ENCODE peak calls at places on chromosome 4, in seven cellular contexts. M, R, Q, N, I, G and H are unnamed samples.

GRCh38 chr4:107037188-107037587 is 1.1 kb upstream of the DKK2 start:
- DNase-seq in M (no peak), R (peak; percentile 43), Q (peak; percentile 8), N (peak; percentile 73), I (no peak), G (peak; percentile 79), H (no peak)

GRCh38 chr4:68359508-68359907 is 9.6 kb upstream of the YTHDC1 start:
- DNase-seq in M (no peak), R (no peak), Q (no peak), N (no peak), I (no peak), G (no peak), H (no peak)

GRCh38 chr4:31538877-31539276 is 818.7 kb downstream of the PCDH7 start:
- DNase-seq in M (no peak), R (no peak), Q (no peak), N (no peak), I (no peak), G (peak; percentile 25), H (no peak)

GRCh38 chr4:148057425-148058020 is 325.6 kb downstream of the ARHGAP10 start:
- DNase-seq in M (no peak), R (no peak), Q (no peak), N (no peak), I (peak; percentile 38), G (no peak), H (no peak)

GRCh38 chr4:16505726-16506125 is 279.5 kb upstream of the TAPT1 start:
- DNase-seq in M (no peak), R (no peak), Q (no peak), N (no peak), I (no peak), G (peak; percentile 82), H (no peak)

GRCh38 chr4:41878991-41879491 is 56.2 kb upstream of the TMEM33 start:
- DNase-seq in M (no peak), R (no peak), Q (no peak), N (no peak), I (no peak), G (peak; percentile 76), H (no peak)

GRCh38 chr4:16457944-16458343 is 231.7 kb upstream of the TAPT1 start:
- DNase-seq in M (no peak), R (no peak), Q (no peak), N (no peak), I (no peak), G (no peak), H (no peak)

GRCh38 chr4:127997534-127998388 is 32.6 kb downstream of the ABHD18 start:
- DNase-seq in M (peak; percentile 16), R (no peak), Q (no peak), N (no peak), I (peak; percentile 44), G (peak; percentile 61), H (peak; percentile 24)

GRCh38 chr4:111269439-111269838 is 646.6 kb upstream of the PITX2 start:
- DNase-seq in M (no peak), R (peak; percentile 46), Q (no peak), N (no peak), I (no peak), G (no peak), H (no peak)

GRCh38 chr4:105709081-105709450 is 482 bp downstream of the GSTCD start:
- DNase-seq in M (peak; percentile 11), R (peak; percentile 54), Q (no peak), N (no peak), I (no peak), G (peak; percentile 59), H (no peak)

GRCh38 chr4:106652095-106652494 is 283.5 kb upstream of the GIMD1 start:
- DNase-seq in M (no peak), R (no peak), Q (no peak), N (no peak), I (no peak), G (no peak), H (no peak)

GRCh38 chr4:153916273-153916755 is 127.4 kb upstream of the SFRP2 start:
- DNase-seq in M (no peak), R (no peak), Q (no peak), N (no peak), I (peak; percentile 51), G (no peak), H (no peak)

GRCh38 chr4:108045687-108046024 is 56.0 kb downstream of the HADH start:
- DNase-seq in M (no peak), R (no peak), Q (no peak), N (no peak), I (no peak), G (no peak), H (no peak)

GRCh38 chr4:139301143-139301820 is at the start of gene NAA15:
- DNase-seq in M (peak; percentile 75), R (peak; percentile 99), Q (peak; percentile 98), N (peak; percentile 99), I (peak; percentile 90), G (peak; percentile 98), H (peak; percentile 79)

GRCh38 chr4:39037491-39037825 is 5.2 kb upstream of the TMEM156 start:
- DNase-seq in M (no peak), R (peak; percentile 59), Q (no peak), N (no peak), I (no peak), G (peak; percentile 29), H (no peak)

GRCh38 chr4:156144961-156145360 is 191.3 kb upstream of the CTSO start:
- DNase-seq in M (no peak), R (no peak), Q (no peak), N (no peak), I (no peak), G (no peak), H (no peak)

GRCh38 chr4:60938621-60939020 is 261.5 kb upstream of the ADGRL3 start:
- DNase-seq in M (no peak), R (no peak), Q (no peak), N (no peak), I (no peak), G (no peak), H (no peak)

GRCh38 chr4:15918484-15919129 is 19.9 kb downstream of the FGFBP1 start:
- DNase-seq in M (no peak), R (no peak), Q (peak; percentile 63), N (no peak), I (no peak), G (no peak), H (no peak)

GRCh38 chr4:169383724-169384123 is 113.0 kb upstream of the SH3RF1 start:
- DNase-seq in M (no peak), R (no peak), Q (no peak), N (no peak), I (no peak), G (no peak), H (no peak)

GRCh38 chr4:169662226-169662625 is 41.8 kb downstream of the CLCN3 start:
- DNase-seq in M (no peak), R (peak; percentile 29), Q (no peak), N (no peak), I (no peak), G (no peak), H (no peak)

GRCh38 chr4:57131849-57132745 is 21.9 kb upstream of the IGFBP7 start:
- DNase-seq in M (no peak), R (peak; percentile 90), Q (no peak), N (no peak), I (no peak), G (peak; percentile 57), H (no peak)

GRCh38 chr4:27412617-27413016 is 552.0 kb downstream of the STIM2 start:
- DNase-seq in M (no peak), R (no peak), Q (no peak), N (no peak), I (no peak), G (peak; percentile 1), H (no peak)

GRCh38 chr4:102527695-102528094 is 26.5 kb downstream of the NFKB1 start:
- DNase-seq in M (no peak), R (no peak), Q (no peak), N (no peak), I (no peak), G (no peak), H (no peak)

GRCh38 chr4:26323807-26324206 is 3.0 kb downstream of the RBPJ start:
- DNase-seq in M (no peak), R (peak; percentile 73), Q (no peak), N (no peak), I (no peak), G (no peak), H (no peak)

GRCh38 chr4:187908079-187908501 is 87.5 kb upstream of the ZFP42 start:
- DNase-seq in M (no peak), R (no peak), Q (no peak), N (no peak), I (no peak), G (no peak), H (no peak)

GRCh38 chr4:180086480-180087170 is 2156.6 kb upstream of the TENM3 start:
- DNase-seq in M (no peak), R (no peak), Q (no peak), N (no peak), I (no peak), G (no peak), H (no peak)
- TF ChIP-seq POLR2AphosphoS5 in M (no peak), R (no peak), Q (no peak), N (no peak), I (no peak), G (no peak), H (no peak)

DNA sequence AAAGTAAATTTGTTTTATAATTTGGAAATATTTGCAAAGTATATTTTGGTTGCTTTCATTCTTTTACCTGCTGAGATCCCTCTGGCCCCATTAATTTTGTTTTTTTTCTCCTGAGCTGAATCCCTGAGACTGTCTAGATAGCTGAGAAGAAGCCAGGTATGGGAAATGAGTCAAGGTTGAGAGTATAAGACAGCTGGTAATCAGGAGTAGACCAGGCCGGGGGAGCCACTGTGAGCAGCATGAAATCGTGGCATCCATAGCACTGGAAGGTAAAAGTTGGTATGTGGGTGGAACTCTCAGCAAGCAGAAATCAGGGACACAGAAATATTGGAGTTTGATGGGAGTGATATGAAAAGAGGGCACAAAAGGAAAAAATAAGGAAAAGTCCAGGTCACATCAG is 164.5 kb downstream of the FHIP1A start:
- DNase-seq in M (no peak), R (no peak), Q (no peak), N (no peak), I (no peak), G (no peak), H (no peak)
- TF ChIP-seq POLR2AphosphoS5 in M (no peak), R (no peak), Q (no peak), N (no peak), I (no peak), G (no peak), H (no peak)

GRCh38 chr4:178322524-178323183 is 880.4 kb upstream of the AGA start:
- DNase-seq in M (no peak), R (no peak), Q (no peak), N (no peak), I (no peak), G (no peak), H (no peak)

GRCh38 chr4:178314287-178314686 is 872.0 kb upstream of the AGA start:
- DNase-seq in M (no peak), R (no peak), Q (no peak), N (no peak), I (no peak), G (no peak), H (no peak)

GRCh38 chr4:178316211-178316610 is 874.0 kb upstream of the AGA start:
- DNase-seq in M (no peak), R (no peak), Q (peak; percentile 35), N (no peak), I (no peak), G (no peak), H (no peak)

GRCh38 chr4:178320003-178320402 is 877.8 kb upstream of the AGA start:
- DNase-seq in M (no peak), R (no peak), Q (no peak), N (no peak), I (no peak), G (no peak), H (no peak)
- TF ChIP-seq POLR2AphosphoS5 in M (no peak), R (no peak), Q (no peak), N (no peak), I (no peak), G (no peak), H (no peak)

GRCh38 chr4:161329852-161330251 is 833.9 kb downstream of the FSTL5 start:
- DNase-seq in M (no peak), R (no peak), Q (no peak), N (no peak), I (no peak), G (no peak), H (no peak)
- TF ChIP-seq POLR2AphosphoS5 in M (no peak), R (no peak), Q (no peak), N (no peak), I (no peak), G (no peak), H (no peak)